ENCODE peak calls at places on chromosomes 16 and 17, in five cellular contexts. A, V, P, S and D are unnamed samples.
A peak's percentile ranks its signal among the peaks of the same experiment; 100 is the strongest.

GRCh38 chr17:33651631-33652030 is 358.5 kb upstream of the ASIC2 start:
- DNase-seq in A (peak; percentile 19), V (no peak), P (peak; percentile 2), S (no peak), D (no peak)

GRCh38 chr16:86514656-86515376 is 4.5 kb downstream of the FOXF1 start:
- DNase-seq in A (no peak), V (no peak), P (no peak), S (no peak), D (no peak)

GRCh38 chr17:60901806-60902205 is 224.2 kb downstream of the BCAS3 start:
- DNase-seq in A (no peak), V (no peak), P (peak; percentile 1), S (peak; percentile 81), D (no peak)

GRCh38 chr17:29154516-29155234 is 25.5 kb downstream of the MYO18A start:
- DNase-seq in A (no peak), V (no peak), P (no peak), S (peak; percentile 38), D (no peak)

GRCh38 chr16:57984443-57985203 is 13.7 kb upstream of the CNGB1 start:
- DNase-seq in A (peak; percentile 34), V (peak; percentile 66), P (peak; percentile 61), S (peak; percentile 93), D (no peak)

GRCh38 chr16:57680842-57681241 is 12.7 kb downstream of the ADGRG3 start:
- DNase-seq in A (no peak), V (no peak), P (no peak), S (no peak), D (no peak)

GRCh38 chr16:78768723-78769122 is 669.3 kb downstream of the WWOX start:
- DNase-seq in A (no peak), V (no peak), P (no peak), S (no peak), D (no peak)

GRCh38 chr16:80055831-80056230 is 455.3 kb upstream of the MAF start:
- DNase-seq in A (no peak), V (no peak), P (no peak), S (no peak), D (no peak)

GRCh38 chr17:78360371-78361226 is 722 bp upstream of the SOCS3 start:
- DNase-seq in A (peak; percentile 92), V (peak; percentile 92), P (peak; percentile 81), S (peak; percentile 94), D (no peak)

GRCh38 chr17:33451221-33451620 is 158.1 kb upstream of the ASIC2 start:
- DNase-seq in A (no peak), V (no peak), P (no peak), S (no peak), D (no peak)

GRCh38 chr17:50762177-50762576 is 5.1 kb downstream of the ANKRD40CL start:
- DNase-seq in A (no peak), V (no peak), P (no peak), S (no peak), D (no peak)

GRCh38 chr17:34584805-34585416 is 5.5 kb downstream of the TMEM132E start:
- DNase-seq in A (peak; percentile 48), V (no peak), P (peak; percentile 15), S (peak; percentile 39), D (no peak)

GRCh38 chr17:60170835-60171752 is 21.3 kb downstream of the CA4 start:
- DNase-seq in A (no peak), V (no peak), P (no peak), S (no peak), D (no peak)